ENCODE peak calls at places on chromosomes 4 and X, in four cellular contexts. Y is pancreas; V is PC-3; H is CD4-positive, CD25-positive, alpha-beta regulatory T cell. Z is an unnamed sample.
A peak's percentile ranks its signal among the peaks of the same experiment; 100 is the strongest.

GRCh38 chr4:186765673-186766546 is 42.3 kb upstream of the FAT1 start:
- DNase-seq in V (no peak), H (no peak), Y (no peak), Z (no peak)

GRCh38 chr4:128974203-128974602 is 119.1 kb downstream of the SCLT1 start:
- DNase-seq in H (no peak), V (no peak), Y (no peak), Z (no peak)

GRCh38 chr4:121736735-121737351 is 28.1 kb downstream of the SMIM43 start:
- DNase-seq in V (peak; percentile 79), Y (no peak), H (no peak), Z (no peak)

GRCh38 chr4:76339364-76339763 is 32.8 kb downstream of the STBD1 start:
- DNase-seq in H (no peak), Y (no peak), V (no peak), Z (no peak)

GRCh38 chr4:150178161-150178560 is 99.9 kb downstream of the DCLK2 start:
- DNase-seq in V (no peak), Y (no peak), H (no peak), Z (no peak)

GRCh38 chr4:184793735-184794355 is 31.9 kb downstream of the ACSL1 start:
- DNase-seq in V (no peak), H (no peak), Y (no peak), Z (no peak)

GRCh38 chrX:107826286-107827136 is 845 bp downstream of the MID2 start:
- DNase-seq in Y (peak; percentile 29), H (peak; percentile 20), V (peak; percentile 47), Z (peak; percentile 77)

GRCh38 chr4:127776620-127777019 is 5.5 kb upstream of the HSPA4L start:
- DNase-seq in V (peak; percentile 33), Y (no peak), H (no peak), Z (no peak)

GRCh38 chr4:68346461-68346860 is 3.4 kb downstream of the YTHDC1 start:
- DNase-seq in V (peak; percentile 95), H (no peak), Y (no peak), Z (no peak)

GRCh38 chrX:138872537-138872936 is 161.0 kb upstream of the FGF13 start:
- DNase-seq in Y (no peak), V (peak; percentile 35), H (no peak), Z (no peak)

GRCh38 chrX:68429216-68429615 is 4.1 kb downstream of the OPHN1 start:
- DNase-seq in Y (no peak), V (peak; percentile 77), H (no peak), Z (no peak)

GRCh38 chrX:44674906-44675305 is 132.2 kb upstream of the FUNDC1 start:
- DNase-seq in H (no peak), V (no peak), Y (no peak), Z (no peak)

GRCh38 chr4:10079951-10080873 is 36.4 kb downstream of the WDR1 start:
- DNase-seq in H (no peak), Y (no peak), V (no peak), Z (peak; percentile 28)

GRCh38 chr4:142408003-142408441 is 438.1 kb downstream of the INPP4B start:
- DNase-seq in V (peak; percentile 98), H (no peak), Y (no peak), Z (no peak)

GRCh38 chrX:112043997-112044396 is 38.6 kb downstream of the TRPC5 start:
- DNase-seq in Y (no peak), H (no peak), V (peak; percentile 52), Z (no peak)

GRCh38 chrX:130171446-130172126 is at the start of gene RAB33A:
- DNase-seq in V (no peak), Y (no peak), H (peak; percentile 37), Z (no peak)

GRCh38 chr4:99946346-99947189 is at the start of gene DNAJB14:
- DNase-seq in Y (peak; percentile 72), H (peak; percentile 77), V (peak; percentile 77), Z (peak; percentile 97)

GRCh38 chr4:99947608-99948007 is 1.2 kb upstream of the DNAJB14 start:
- DNase-seq in V (no peak), Y (no peak), H (no peak), Z (no peak)

GRCh38 chr4:99945718-99946345 is 586 bp downstream of the DNAJB14 start:
- DNase-seq in H (no peak), Y (no peak), V (peak; percentile 15), Z (peak; percentile 45)

GRCh38 chr4:99949034-99949998 is 759 bp downstream of the H2AZ1 start:
- DNase-seq in H (peak; percentile 83), Y (peak; percentile 84), V (peak; percentile 92), Z (peak; percentile 92)

DNA sequence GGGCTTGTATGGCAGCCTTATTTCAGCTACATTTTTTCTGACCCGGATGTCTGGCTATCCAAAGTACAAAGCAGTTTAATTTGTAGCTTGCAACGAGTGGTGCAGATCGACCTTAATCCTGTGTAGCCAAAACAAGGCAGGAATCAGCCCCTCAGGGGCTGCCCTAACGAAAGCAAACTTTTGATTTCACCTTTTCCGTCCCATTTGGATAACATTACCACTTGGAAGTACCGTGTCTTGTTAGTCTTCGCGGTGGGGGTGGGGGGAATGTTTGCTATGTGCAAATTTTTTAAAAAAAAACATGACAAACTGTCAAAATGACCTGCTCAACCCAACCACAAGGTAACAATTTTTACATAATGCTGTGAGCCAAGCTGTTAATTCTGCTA is 766 bp upstream of the DNAJB14 start:
- DNase-seq in Y (no peak), H (no peak), V (no peak), Z (no peak)
- H3K4me1 ChIP-seq in Y (peaks cover 21% of the 10 kb centered on the region), H (peaks cover 63% of the 10 kb centered on the region), V (peaks cover 37% of the 10 kb centered on the region), Z (peaks cover 13% of the 10 kb centered on the region)

DNA sequence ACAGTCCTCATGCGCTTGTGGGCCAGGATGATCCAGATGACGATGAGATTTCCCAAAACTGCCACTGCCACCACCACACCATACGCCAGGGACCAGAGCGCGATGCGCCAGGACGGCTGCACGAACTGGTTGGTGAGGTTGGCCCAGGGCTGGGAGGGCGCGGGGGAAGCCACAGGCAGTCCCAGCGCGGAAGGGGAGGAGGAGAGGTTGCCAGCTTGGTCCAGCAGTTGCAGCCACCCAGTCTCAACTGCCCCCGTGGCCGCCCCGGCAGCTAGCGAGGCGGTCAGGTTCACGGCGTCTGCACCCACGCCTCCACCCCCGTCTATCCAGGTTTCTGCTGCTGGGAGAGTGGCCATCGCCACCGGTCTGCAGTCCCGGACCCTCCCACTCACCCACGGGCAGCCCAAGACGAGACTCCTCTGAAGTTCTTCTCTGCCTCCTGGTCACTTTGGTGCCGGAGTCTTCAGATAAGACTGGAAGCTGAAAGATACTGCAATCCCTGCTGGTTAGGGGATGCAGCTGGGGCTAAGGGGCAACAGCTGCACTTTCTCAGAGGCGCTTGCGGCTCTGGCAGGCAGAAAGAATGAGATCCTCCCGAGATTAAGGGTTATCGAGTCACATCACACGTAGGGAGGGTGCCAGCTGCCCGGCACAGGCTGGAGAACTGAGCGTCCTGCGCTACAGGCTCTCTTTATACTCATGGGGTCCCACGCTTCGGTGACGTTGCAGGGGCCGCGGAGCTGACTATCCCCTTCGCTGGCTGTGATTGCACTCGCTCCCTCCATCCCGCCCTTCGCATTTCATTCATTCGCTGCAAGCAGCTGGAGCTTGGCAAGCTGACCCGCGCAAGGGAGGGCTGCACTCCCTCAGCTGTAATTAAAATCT is at the start of gene TACR3:
- DNase-seq in V (no peak), H (no peak), Y (no peak), Z (peak; percentile 70)
- H3K4me3 ChIP-seq in V (no peak within 1 kb of the TSS), H (no peak within 1 kb of the TSS), Y (no peak within 1 kb of the TSS), Z (no peak within 1 kb of the TSS)

DNA sequence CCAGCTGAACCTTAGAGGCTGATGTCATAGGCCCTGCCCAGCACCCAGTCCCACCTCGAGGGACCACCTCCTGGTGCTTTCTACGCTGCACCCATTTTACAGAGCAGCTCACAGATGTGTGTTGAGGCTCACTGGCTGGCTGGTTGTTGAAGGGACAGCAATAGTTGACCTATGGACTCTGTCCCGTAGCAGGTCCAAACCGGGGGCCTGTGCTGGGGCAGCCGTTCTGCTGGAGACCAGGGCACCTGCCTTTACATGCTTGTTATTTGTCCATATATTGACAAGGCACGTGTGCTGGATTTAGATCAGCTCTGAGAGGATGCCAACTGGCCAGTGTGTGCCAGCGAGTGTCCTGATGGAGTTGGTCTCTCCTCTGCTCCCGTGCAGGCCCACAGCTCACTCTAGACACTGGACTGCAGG is 58.1 kb downstream of the TNIP2 start:
- DNase-seq in Y (no peak), H (no peak), V (no peak), Z (no peak)
- H3K27ac ChIP-seq in Y (no peak overlapping the region), H (no peak overlapping the region), V (no peak overlapping the region), Z (no peak overlapping the region)

GRCh38 chr4:168865854-168866253 is 144.2 kb downstream of the CBR4 start:
- DNase-seq in H (no peak), V (no peak), Y (no peak), Z (no peak)
- H3K4me1 ChIP-seq in H (no peaks in the 10 kb centered on the region), V (peaks cover 7% of the 10 kb centered on the region), Y (no peaks in the 10 kb centered on the region), Z (no peaks in the 10 kb centered on the region)

GRCh38 chr4:139265654-139266053 is 14.4 kb downstream of the MGARP start:
- DNase-seq in Y (no peak), V (no peak), H (no peak), Z (no peak)

GRCh38 chr4:139267301-139267700 is 12.7 kb downstream of the MGARP start:
- DNase-seq in H (no peak), Y (no peak), V (peak; percentile 30), Z (no peak)

GRCh38 chr4:139266583-139267257 is 13.3 kb downstream of the MGARP start:
- DNase-seq in V (no peak), H (peak; percentile 32), Y (peak; percentile 21), Z (peak; percentile 84)

DNA sequence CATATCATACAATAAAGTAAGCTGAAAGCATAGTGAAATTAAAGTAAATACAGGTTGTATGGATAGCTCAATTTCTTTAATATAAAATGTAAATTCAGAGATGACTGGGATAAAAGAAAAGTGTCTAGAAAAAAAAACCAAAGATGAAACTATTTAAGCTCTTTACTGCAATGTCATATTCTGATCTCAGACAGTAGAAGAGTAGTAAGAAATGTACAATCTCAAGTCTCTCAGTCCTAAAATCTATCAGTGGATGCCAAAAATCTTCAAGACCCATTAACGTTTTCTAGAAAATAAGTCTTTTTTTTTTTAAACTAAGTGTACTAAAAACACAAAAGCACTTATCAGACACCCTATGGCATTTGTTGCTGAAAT is 13.8 kb downstream of the MGARP start:
- DNase-seq in H (no peak), V (no peak), Y (no peak), Z (no peak)
- H3K4me3 ChIP-seq in H (peak overlapping the region; percentile 76), V (no peak overlapping the region), Y (no peak overlapping the region), Z (peak overlapping the region; percentile 22)

GRCh38 chrX:136750364-136750763 is 30.4 kb downstream of the ARHGEF6 start:
- DNase-seq in Y (no peak), V (no peak), H (no peak), Z (no peak)
- H3K27ac ChIP-seq in Y (no peak overlapping the region), V (no peak overlapping the region), H (no peak overlapping the region), Z (no peak overlapping the region)

GRCh38 chrX:66017659-66018170 is 22.2 kb downstream of the VSIG4 start:
- DNase-seq in V (no peak), Y (peak; percentile 5), H (no peak), Z (no peak)
- H3K4me1 ChIP-seq in V (no peaks in the 10 kb centered on the region), Y (no peaks in the 10 kb centered on the region), H (peaks cover 24% of the 10 kb centered on the region), Z (peaks cover 19% of the 10 kb centered on the region)

DNA sequence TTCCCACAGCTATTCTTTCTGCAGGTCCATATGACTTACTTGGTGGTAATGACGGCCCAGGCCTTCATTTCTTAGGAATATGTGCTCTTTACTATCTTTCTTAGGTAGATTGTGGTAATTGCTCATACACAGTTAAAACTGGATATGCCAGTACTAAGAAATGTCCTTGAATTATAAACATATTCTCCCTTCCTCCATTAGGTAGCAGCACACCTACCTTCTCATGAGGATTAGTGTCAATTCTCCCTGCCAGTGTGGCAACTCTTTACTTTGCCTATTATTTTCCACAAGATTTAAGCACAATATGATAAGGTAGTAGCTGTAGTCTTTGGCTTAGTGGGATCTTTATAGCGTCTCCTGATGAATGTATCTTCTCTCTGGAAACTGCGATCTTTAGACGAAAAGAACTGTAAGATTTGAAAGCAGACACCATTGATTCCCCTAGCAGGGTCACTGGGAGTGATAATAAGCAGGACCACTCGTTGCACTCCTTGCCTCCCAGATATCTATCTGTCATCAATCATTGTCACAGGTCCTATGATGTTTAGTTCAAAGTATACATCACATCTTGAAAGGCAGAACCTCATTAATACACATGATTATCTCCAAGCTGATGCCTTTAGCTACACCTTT is 1240.7 kb downstream of the C4orf33 start:
- DNase-seq in H (no peak), V (no peak), Y (no peak), Z (no peak)
- H3K4me3 ChIP-seq in H (no peak overlapping the region), V (no peak overlapping the region), Y (no peak overlapping the region), Z (no peak overlapping the region)